ENCODE peak calls at places on chromosomes 11 and 22, in eight cellular contexts. One of them, this sample, is unnamed.

GRCh38 chr11:46478196-46478595 is 86.6 kb upstream of the CHRM4 start:
- DNase-seq in H1: no peak
- DNase-seq in K562: no peak
- DNase-seq in HCT116: no peak
- DNase-seq in stomach: no peak
- DNase-seq in GM23338: no peak
- DNase-seq in prostate gland: no peak
- DNase-seq in transverse colon: no peak
- DNase-seq in this sample: no peak

GRCh38 chr11:6431861-6432260 is 8.9 kb downstream of the HPX start:
- DNase-seq in prostate gland: no peak
- DNase-seq in stomach: no peak
- DNase-seq in H1: no peak
- DNase-seq in GM23338: no peak
- DNase-seq in transverse colon: no peak
- DNase-seq in K562: no peak
- DNase-seq in HCT116: peak
- DNase-seq in this sample: no peak

GRCh38 chr11:63813035-63813562 is at the start of gene SPINDOC:
- DNase-seq in prostate gland: peak
- DNase-seq in transverse colon: peak
- DNase-seq in stomach: peak
- DNase-seq in GM23338: peak
- DNase-seq in H1: no peak
- DNase-seq in K562: peak
- DNase-seq in HCT116: no peak
- DNase-seq in this sample: peak

GRCh38 chr22:26648761-26649363 is 8.5 kb upstream of the MIAT start:
- DNase-seq in GM23338: no peak
- DNase-seq in HCT116: no peak
- DNase-seq in transverse colon: no peak
- DNase-seq in stomach: no peak
- DNase-seq in prostate gland: no peak
- DNase-seq in K562: no peak
- DNase-seq in H1: no peak
- DNase-seq in this sample: no peak

GRCh38 chr22:26477341-26477731 is 6.2 kb downstream of the HPS4 start:
- DNase-seq in prostate gland: no peak
- DNase-seq in K562: no peak
- DNase-seq in GM23338: no peak
- DNase-seq in stomach: no peak
- DNase-seq in H1: no peak
- DNase-seq in HCT116: no peak
- DNase-seq in transverse colon: no peak
- DNase-seq in this sample: no peak

GRCh38 chr11:57390535-57390934 is at the start of gene PRG2:
- DNase-seq in GM23338: no peak
- DNase-seq in stomach: no peak
- DNase-seq in H1: no peak
- DNase-seq in K562: no peak
- DNase-seq in prostate gland: no peak
- DNase-seq in transverse colon: no peak
- DNase-seq in HCT116: no peak
- DNase-seq in this sample: no peak

GRCh38 chr11:33444835-33445594 is 187.8 kb downstream of the HIPK3 start:
- DNase-seq in HCT116: no peak
- DNase-seq in GM23338: no peak
- DNase-seq in K562: no peak
- DNase-seq in H1: no peak
- DNase-seq in transverse colon: no peak
- DNase-seq in stomach: no peak
- DNase-seq in prostate gland: no peak
- DNase-seq in this sample: no peak

GRCh38 chr22:32660292-32660691 is 141.2 kb upstream of the TIMP3 start:
- DNase-seq in GM23338: peak
- DNase-seq in K562: peak
- DNase-seq in H1: peak
- DNase-seq in prostate gland: peak
- DNase-seq in HCT116: peak
- DNase-seq in stomach: peak
- DNase-seq in transverse colon: peak
- DNase-seq in this sample: peak

GRCh38 chr11:62961017-62961416 is 23.8 kb downstream of the SLC22A6 start:
- DNase-seq in K562: no peak
- DNase-seq in prostate gland: no peak
- DNase-seq in stomach: peak
- DNase-seq in GM23338: no peak
- DNase-seq in HCT116: no peak
- DNase-seq in transverse colon: no peak
- DNase-seq in H1: no peak
- DNase-seq in this sample: no peak

GRCh38 chr22:31286360-31287255 is 5.7 kb downstream of the PIK3IP1 start:
- DNase-seq in GM23338: no peak
- DNase-seq in transverse colon: peak
- DNase-seq in HCT116: no peak
- DNase-seq in prostate gland: no peak
- DNase-seq in stomach: no peak
- DNase-seq in H1: no peak
- DNase-seq in K562: no peak
- DNase-seq in this sample: peak

GRCh38 chr22:23834830-23835772 is 3.7 kb downstream of the DERL3 start:
- DNase-seq in stomach: peak
- DNase-seq in transverse colon: peak
- DNase-seq in prostate gland: no peak
- DNase-seq in HCT116: no peak
- DNase-seq in H1: no peak
- DNase-seq in GM23338: no peak
- DNase-seq in K562: no peak
- DNase-seq in this sample: peak

GRCh38 chr11:2428322-2428795 is 16.0 kb downstream of the TRPM5 start:
- DNase-seq in GM23338: peak
- DNase-seq in HCT116: peak
- DNase-seq in K562: peak
- DNase-seq in H1: no peak
- DNase-seq in stomach: peak
- DNase-seq in prostate gland: peak
- DNase-seq in transverse colon: peak
- DNase-seq in this sample: no peak

GRCh38 chr11:89293966-89294679 is 116.4 kb downstream of the TYR start:
- DNase-seq in transverse colon: no peak
- DNase-seq in GM23338: peak
- DNase-seq in stomach: no peak
- DNase-seq in K562: no peak
- DNase-seq in prostate gland: no peak
- DNase-seq in HCT116: no peak
- DNase-seq in H1: peak
- DNase-seq in this sample: peak

GRCh38 chr11:65866524-65867283 is 5.9 kb downstream of the EFEMP2 start:
- DNase-seq in HCT116: no peak
- DNase-seq in H1: no peak
- DNase-seq in prostate gland: no peak
- DNase-seq in K562: no peak
- DNase-seq in stomach: no peak
- DNase-seq in transverse colon: no peak
- DNase-seq in GM23338: no peak
- DNase-seq in this sample: peak

GRCh38 chr22:32996702-32997101 is 61.5 kb downstream of the SYN3 start:
- DNase-seq in H1: no peak
- DNase-seq in HCT116: no peak
- DNase-seq in K562: no peak
- DNase-seq in transverse colon: peak
- DNase-seq in stomach: no peak
- DNase-seq in GM23338: no peak
- DNase-seq in prostate gland: peak
- DNase-seq in this sample: peak

GRCh38 chr11:128305588-128305987 is 281.8 kb downstream of the ETS1 start:
- DNase-seq in prostate gland: no peak
- DNase-seq in GM23338: no peak
- DNase-seq in H1: no peak
- DNase-seq in transverse colon: no peak
- DNase-seq in K562: no peak
- DNase-seq in stomach: no peak
- DNase-seq in HCT116: no peak
- DNase-seq in this sample: no peak

GRCh38 chr11:68979931-68980775 is 633 bp downstream of the MRGPRD start:
- DNase-seq in HCT116: no peak
- DNase-seq in prostate gland: no peak
- DNase-seq in transverse colon: peak
- DNase-seq in H1: no peak
- DNase-seq in stomach: no peak
- DNase-seq in K562: no peak
- DNase-seq in GM23338: no peak
- DNase-seq in this sample: peak

GRCh38 chr11:76120513-76121081 is 85.7 kb downstream of the WNT11 start:
- DNase-seq in HCT116: no peak
- DNase-seq in prostate gland: no peak
- DNase-seq in transverse colon: peak
- DNase-seq in H1: peak
- DNase-seq in stomach: no peak
- DNase-seq in GM23338: peak
- DNase-seq in K562: no peak
- DNase-seq in this sample: no peak

GRCh38 chr11:119739021-119739703 is 10.2 kb upstream of the NECTIN1 start:
- DNase-seq in transverse colon: peak
- DNase-seq in prostate gland: no peak
- DNase-seq in K562: no peak
- DNase-seq in H1: no peak
- DNase-seq in GM23338: no peak
- DNase-seq in stomach: no peak
- DNase-seq in HCT116: no peak
- DNase-seq in this sample: no peak

DNA sequence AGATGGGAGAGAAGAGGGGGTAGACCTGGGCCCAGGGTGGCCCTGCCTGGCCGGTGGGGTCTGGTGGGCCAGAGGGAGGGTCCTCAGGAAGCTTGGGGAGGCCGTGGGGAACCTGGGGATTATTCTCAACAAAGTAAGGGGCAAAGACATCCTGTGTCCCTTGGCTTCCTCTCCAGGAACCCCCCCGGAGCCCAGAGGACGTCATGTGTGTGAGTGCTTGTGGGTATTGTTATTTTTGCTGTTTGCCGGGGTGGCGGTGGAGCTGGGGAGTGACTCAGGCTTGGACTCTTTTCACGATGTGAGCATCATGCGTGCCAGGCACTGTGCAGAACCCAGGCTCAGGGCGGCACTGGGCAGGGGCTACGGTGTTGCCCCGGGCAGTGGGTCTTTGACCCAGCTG is 982 bp upstream of the SHANK3 start:
- DNase-seq in GM23338: no peak
- DNase-seq in HCT116: no peak
- DNase-seq in stomach: no peak
- DNase-seq in transverse colon: no peak
- DNase-seq in K562: no peak
- DNase-seq in H1: no peak
- DNase-seq in prostate gland: no peak
- DNase-seq in this sample: no peak
- H3K27ac ChIP-seq in GM23338: no peak
- H3K27ac ChIP-seq in HCT116: no peak
- H3K27ac ChIP-seq in stomach: peak
- H3K27ac ChIP-seq in transverse colon: peak
- H3K27ac ChIP-seq in K562: no peak
- H3K27ac ChIP-seq in H1: no peak
- H3K27ac ChIP-seq in prostate gland: no peak
- H3K27ac ChIP-seq in this sample: peak

DNA sequence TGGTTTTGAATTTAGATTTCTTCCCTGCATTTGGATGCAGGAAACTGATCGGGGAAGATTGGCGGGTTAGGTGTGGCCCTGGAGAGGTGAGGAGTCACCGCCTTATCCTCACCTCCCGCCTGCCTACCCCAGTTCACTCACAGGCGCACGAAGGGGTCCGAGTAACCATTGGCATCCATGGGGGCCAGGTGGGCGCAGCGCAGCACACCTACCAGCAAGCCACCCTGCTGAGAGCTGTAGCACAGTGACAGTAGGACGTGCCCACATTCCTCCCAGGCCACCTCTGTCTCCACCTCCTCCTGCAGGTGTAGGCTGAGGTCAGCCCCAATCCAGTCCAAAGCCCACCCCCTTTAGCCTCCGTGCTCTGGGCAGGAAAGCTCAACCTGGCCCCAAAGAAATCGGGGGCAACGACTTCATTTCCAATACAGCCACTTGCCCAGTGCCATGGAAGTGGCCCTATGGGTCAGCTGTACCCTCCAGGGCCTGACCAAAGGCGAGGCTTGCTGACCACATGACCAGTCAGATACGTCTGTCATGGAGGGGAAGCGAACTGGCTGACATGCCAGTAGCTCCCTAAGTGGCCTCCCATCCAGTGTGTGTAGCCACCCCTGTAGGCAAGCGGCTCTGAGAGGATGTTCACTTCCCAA is 6.7 kb downstream of the NDUFV1 start:
- DNase-seq in H1: no peak
- DNase-seq in stomach: no peak
- DNase-seq in GM23338: no peak
- DNase-seq in HCT116: no peak
- DNase-seq in K562: no peak
- DNase-seq in prostate gland: no peak
- DNase-seq in transverse colon: no peak
- DNase-seq in this sample: no peak
- TF ChIP-seq POLR2AphosphoS5 in H1: no peak
- TF ChIP-seq POLR2AphosphoS5 in stomach: no peak
- TF ChIP-seq POLR2AphosphoS5 in GM23338: no peak
- TF ChIP-seq POLR2AphosphoS5 in HCT116: no peak
- TF ChIP-seq POLR2AphosphoS5 in K562: no peak
- TF ChIP-seq POLR2AphosphoS5 in prostate gland: no peak
- TF ChIP-seq POLR2AphosphoS5 in transverse colon: no peak
- TF ChIP-seq POLR2AphosphoS5 in this sample: no peak

DNA sequence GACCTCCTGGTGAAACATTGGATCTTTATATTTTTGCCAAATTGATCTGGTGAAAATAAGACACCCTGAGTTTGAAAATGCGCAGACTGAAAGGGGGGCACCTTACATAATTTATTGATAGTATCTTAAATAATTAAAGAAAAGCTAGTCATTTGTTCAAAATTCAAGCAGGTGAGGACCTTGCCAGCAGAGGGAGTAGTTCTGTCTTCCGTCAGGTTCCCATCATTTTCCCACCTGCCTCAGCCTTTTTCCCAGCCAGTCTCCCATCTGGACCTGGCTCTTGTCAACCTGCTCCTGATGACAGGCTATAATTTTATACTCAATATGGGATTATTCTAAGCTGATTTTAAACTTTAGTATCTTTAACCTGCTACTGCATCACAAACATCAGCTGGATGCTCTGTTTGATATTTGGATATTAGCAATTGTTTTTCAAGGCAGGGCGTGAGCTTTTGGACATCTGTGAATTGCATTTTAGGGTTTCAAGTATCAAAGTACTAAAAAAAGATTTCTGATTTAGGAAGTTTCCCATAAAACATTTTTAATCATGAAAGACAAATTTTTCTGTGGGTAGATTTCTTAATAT is 132.0 kb downstream of the ELP4 start:
- DNase-seq in H1: peak
- DNase-seq in transverse colon: peak
- DNase-seq in K562: peak
- DNase-seq in HCT116: peak
- DNase-seq in prostate gland: peak
- DNase-seq in GM23338: peak
- DNase-seq in stomach: peak
- DNase-seq in this sample: no peak
- TF ChIP-seq CTCF in H1: peak
- TF ChIP-seq CTCF in transverse colon: peak
- TF ChIP-seq CTCF in K562: peak
- TF ChIP-seq CTCF in HCT116: peak
- TF ChIP-seq CTCF in prostate gland: no peak
- TF ChIP-seq CTCF in GM23338: peak
- TF ChIP-seq CTCF in stomach: peak
- TF ChIP-seq CTCF in this sample: no peak

GRCh38 chr11:41250408-41250807 is 209.0 kb downstream of the LRRC4C start:
- DNase-seq in H1: no peak
- DNase-seq in stomach: no peak
- DNase-seq in HCT116: no peak
- DNase-seq in K562: no peak
- DNase-seq in GM23338: no peak
- DNase-seq in transverse colon: no peak
- DNase-seq in prostate gland: no peak
- DNase-seq in this sample: no peak
- H3K27ac ChIP-seq in H1: no peak
- H3K27ac ChIP-seq in stomach: no peak
- H3K27ac ChIP-seq in HCT116: no peak
- H3K27ac ChIP-seq in K562: no peak
- H3K27ac ChIP-seq in GM23338: no peak
- H3K27ac ChIP-seq in transverse colon: no peak
- H3K27ac ChIP-seq in prostate gland: no peak
- H3K27ac ChIP-seq in this sample: no peak